ENCODE peak calls at places on chromosomes 2 and 18, in six cellular contexts. T is HCT116, R is fibroblast of mammary gland, Q is cardiac muscle cell, Z is WERI-Rb-1, I is neural progenitor cell. C is an unnamed sample.

GRCh38 chr2:206176128-206176527 is 16.4 kb downstream of the EEF1B2 start:
- DNase-seq in R (peak; percentile 23), Q (peak; percentile 22), T (no peak), Z (no peak), I (no peak), C (no peak)

GRCh38 chr2:127771756-127772155 is 39.2 kb downstream of the WDR33 start:
- DNase-seq in I (no peak), R (peak; percentile 73), Z (no peak), Q (peak; percentile 49), T (no peak), C (no peak)

GRCh38 chr18:70337139-70337972 is 48.5 kb downstream of the SOCS6 start:
- DNase-seq in Z (no peak), I (peak; percentile 31), Q (peak; percentile 76), R (peak; percentile 90), T (peak; percentile 89), C (peak; percentile 89)

GRCh38 chr2:168256448-168256847 is 9.1 kb upstream of the STK39 start:
- DNase-seq in Z (no peak), Q (no peak), I (no peak), R (no peak), T (no peak), C (no peak)

GRCh38 chr18:79693561-79694205 is 14.1 kb downstream of the CTDP1 start:
- DNase-seq in Q (no peak), I (peak; percentile 47), T (no peak), R (no peak), Z (no peak), C (no peak)

GRCh38 chr18:59911600-59911999 is 11.8 kb downstream of the PMAIP1 start:
- DNase-seq in Z (no peak), I (no peak), R (no peak), Q (no peak), T (no peak), C (peak; percentile 15)

GRCh38 chr2:73870084-73870483 is 22.7 kb upstream of the ACTG2 start:
- DNase-seq in I (no peak), Z (no peak), T (no peak), R (peak; percentile 95), Q (peak; percentile 95), C (peak; percentile 92)

GRCh38 chr2:32617790-32618189 is 10.1 kb upstream of the TTC27 start:
- DNase-seq in I (no peak), Z (no peak), R (no peak), Q (no peak), T (no peak), C (no peak)

GRCh38 chr2:57465067-57465466 is 581.5 kb upstream of the VRK2 start:
- DNase-seq in Q (no peak), Z (no peak), R (no peak), I (no peak), T (no peak), C (no peak)

GRCh38 chr2:73896362-73897239 is 3.8 kb downstream of the ACTG2 start:
- DNase-seq in Q (peak; percentile 75), I (no peak), T (no peak), Z (no peak), R (peak; percentile 96), C (peak; percentile 91)

GRCh38 chr2:32825291-32825712 is 121.5 kb upstream of the LTBP1 start:
- DNase-seq in R (peak; percentile 53), T (no peak), I (no peak), Z (no peak), Q (peak; percentile 68), C (no peak)

GRCh38 chr2:130336877-130337734 is 5.6 kb upstream of the IMP4 start:
- DNase-seq in Q (peak; percentile 83), Z (peak; percentile 90), T (peak; percentile 79), R (peak; percentile 54), I (peak; percentile 90), C (peak; percentile 87)

GRCh38 chr2:239768907-239769573 is 256.1 kb downstream of the NDUFA10 start:
- DNase-seq in Q (no peak), T (no peak), Z (no peak), I (no peak), R (no peak), C (no peak)

GRCh38 chr2:227237786-227238185 is 73.4 kb downstream of the COL4A3 start:
- DNase-seq in Q (no peak), Z (no peak), I (peak; percentile 62), R (no peak), T (no peak), C (no peak)

GRCh38 chr2:135870571-135870970 is 5.7 kb downstream of the MCM6 start:
- DNase-seq in Q (no peak), Z (no peak), T (no peak), R (no peak), I (no peak), C (no peak)

GRCh38 chr2:160282063-160282580 is 82.0 kb upstream of the ITGB6 start:
- DNase-seq in Z (no peak), I (no peak), T (no peak), Q (peak; percentile 78), R (peak; percentile 50), C (no peak)

GRCh38 chr2:43236256-43236655 is 9.8 kb upstream of the ZFP36L2 start:
- DNase-seq in R (no peak), Z (no peak), T (no peak), I (no peak), Q (no peak), C (no peak)

GRCh38 chr2:141911485-141912066 is 219.2 kb downstream of the LRP1B start:
- DNase-seq in T (peak; percentile 54), I (peak; percentile 75), R (peak; percentile 24), Q (peak; percentile 28), Z (peak; percentile 51), C (peak; percentile 44)

GRCh38 chr18:46167971-46168370 is 63.8 kb downstream of the HAUS1 start:
- DNase-seq in Z (no peak), I (no peak), R (no peak), Q (no peak), T (no peak), C (no peak)

GRCh38 chr18:70288851-70289328 is at the start of gene SOCS6:
- DNase-seq in R (peak; percentile 55), I (peak; percentile 88), Q (peak; percentile 82), T (no peak), Z (peak; percentile 41), C (peak; percentile 83)

GRCh38 chr2:171541202-171541884 is 19.1 kb downstream of the CYBRD1 start:
- DNase-seq in T (no peak), Z (no peak), I (no peak), Q (no peak), R (no peak), C (no peak)

GRCh38 chr2:157107460-157107859 is 150.0 kb upstream of the GALNT5 start:
- DNase-seq in I (no peak), T (no peak), Z (no peak), Q (no peak), R (no peak), C (no peak)

GRCh38 chr2:158502984-158503383 is 46.2 kb downstream of the PKP4 start:
- DNase-seq in Q (peak; percentile 69), T (no peak), I (no peak), R (peak; percentile 76), Z (no peak), C (peak; percentile 88)

GRCh38 chr2:144703852-144704324 is 184.0 kb upstream of the ZEB2 start:
- DNase-seq in R (peak; percentile 90), T (peak; percentile 3), I (no peak), Q (peak; percentile 81), Z (no peak), C (peak; percentile 77)

GRCh38 chr2:85924522-85924921 is 35.7 kb upstream of the ST3GAL5 start:
- DNase-seq in Z (no peak), I (no peak), R (peak; percentile 88), Q (peak; percentile 91), T (no peak), C (peak; percentile 89)

GRCh38 chr18:53944721-53945120 is 279.7 kb downstream of the MBD2 start:
- DNase-seq in T (no peak), R (peak; percentile 6), I (peak; percentile 18), Q (no peak), Z (no peak), C (no peak)

GRCh38 chr18:53943463-53943862 is 281.0 kb downstream of the MBD2 start:
- DNase-seq in Z (no peak), I (no peak), T (no peak), Q (no peak), R (no peak), C (no peak)

GRCh38 chr18:53950545-53950944 is 273.9 kb downstream of the MBD2 start:
- DNase-seq in Q (no peak), T (no peak), I (no peak), R (no peak), Z (no peak), C (no peak)

GRCh38 chr18:53946561-53946960 is 277.9 kb downstream of the MBD2 start:
- DNase-seq in R (peak; percentile 36), I (no peak), Z (no peak), Q (peak; percentile 2), T (no peak), C (peak; percentile 4)

GRCh38 chr18:53947092-53947640 is 277.3 kb downstream of the MBD2 start:
- DNase-seq in T (no peak), Z (no peak), I (no peak), R (no peak), Q (no peak), C (no peak)
- H3K4me3 ChIP-seq in T (no peak overlapping the region), Z (no peak overlapping the region), I (no peak overlapping the region), R (no peak overlapping the region), Q (no peak overlapping the region), C (no peak overlapping the region)

GRCh38 chr2:174343638-174344455 is 9.1 kb downstream of the SP9 start:
- DNase-seq in I (peak; percentile 57), Q (no peak), Z (no peak), R (no peak), T (no peak), C (no peak)
- H3K4me3 ChIP-seq in I (peak overlapping the region; percentile 44), Q (no peak overlapping the region), Z (no peak overlapping the region), R (no peak overlapping the region), T (no peak overlapping the region), C (no peak overlapping the region)

GRCh38 chr2:48358982-48359381 is 171.0 kb upstream of the STON1 start:
- DNase-seq in I (no peak), R (no peak), Q (no peak), Z (no peak), T (no peak), C (no peak)

GRCh38 chr2:48355494-48355893 is 174.5 kb upstream of the STON1 start:
- DNase-seq in Z (no peak), T (no peak), R (no peak), I (no peak), Q (no peak), C (no peak)

GRCh38 chr2:48357351-48357750 is 172.6 kb upstream of the STON1 start:
- DNase-seq in I (no peak), Q (no peak), Z (no peak), T (no peak), R (no peak), C (no peak)

GRCh38 chr2:48362515-48362914 is 167.4 kb upstream of the STON1 start:
- DNase-seq in R (no peak), T (no peak), Z (no peak), Q (no peak), I (no peak), C (no peak)

GRCh38 chr2:48356701-48357322 is 173.1 kb upstream of the STON1 start:
- DNase-seq in T (no peak), R (no peak), I (no peak), Z (no peak), Q (peak; percentile 80), C (peak; percentile 43)
- H3K4me3 ChIP-seq in T (no peak overlapping the region), R (no peak overlapping the region), I (no peak overlapping the region), Z (no peak overlapping the region), Q (no peak overlapping the region), C (no peak overlapping the region)

DNA sequence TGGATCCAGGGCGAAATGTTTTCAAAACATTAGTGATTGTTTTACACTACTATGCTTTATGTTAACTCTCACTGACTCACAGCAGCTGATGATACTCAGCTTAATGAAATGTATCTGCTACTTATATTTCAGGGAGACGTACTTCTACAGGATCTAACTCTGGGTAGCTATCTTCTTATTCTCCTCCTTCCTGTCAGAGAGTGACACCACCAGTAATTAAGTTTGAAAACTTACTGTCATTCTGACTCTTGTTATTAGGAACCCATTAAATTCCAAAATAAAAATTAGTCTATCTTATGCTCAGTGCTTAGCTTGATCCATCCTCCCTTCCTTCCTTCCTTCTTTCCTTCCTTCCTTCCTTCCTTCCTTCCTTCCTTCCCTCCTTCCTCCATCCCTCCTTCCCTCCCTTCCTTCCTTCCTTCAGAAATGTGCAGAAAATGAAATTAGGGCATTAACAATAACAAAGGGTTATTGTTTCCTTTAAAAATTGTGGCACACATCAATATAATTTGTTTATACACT is 441.1 kb downstream of the MEIS1 start:
- DNase-seq in R (no peak), I (no peak), T (no peak), Z (no peak), Q (no peak), C (no peak)
- H3K4me3 ChIP-seq in R (no peak overlapping the region), I (no peak overlapping the region), T (no peak overlapping the region), Z (no peak overlapping the region), Q (no peak overlapping the region), C (no peak overlapping the region)

C was measured in adipocyte.